ENCODE peak calls at places on chromosomes 5 and 9, in five cellular contexts. C is A549, Q is H1, I is IMR-90, H is K562. O is an unnamed sample.

GRCh38 chr5:133405275-133406034 is 206.9 kb downstream of the FSTL4 start:
- DNase-seq in C (no peak), Q (peak; percentile 28), I (no peak), H (no peak), O (no peak)

GRCh38 chr5:161709239-161709638 is 23.7 kb downstream of the GABRA6 start:
- DNase-seq in C (no peak), Q (no peak), I (no peak), H (no peak), O (no peak)

GRCh38 chr9:136363606-136364368 is at the start of gene DNLZ:
- DNase-seq in C (peak; percentile 87), Q (peak; percentile 92), I (peak; percentile 76), H (peak; percentile 93), O (peak; percentile 58)

GRCh38 chr5:66769839-66770617 is 173.8 kb downstream of the MAST4 start:
- DNase-seq in C (no peak), Q (peak; percentile 58), I (no peak), H (peak; percentile 23), O (peak; percentile 5)

GRCh38 chr5:35876454-35876853 is 19.8 kb downstream of the IL7R start:
- DNase-seq in C (no peak), Q (no peak), I (peak; percentile 32), H (no peak), O (no peak)

GRCh38 chr9:98067184-98067583 is 10.7 kb downstream of the NANS start:
- DNase-seq in C (no peak), Q (no peak), I (no peak), H (no peak), O (no peak)

GRCh38 chr5:137613554-137614265 is 114.6 kb upstream of the SPOCK1 start:
- DNase-seq in C (no peak), Q (no peak), I (peak; percentile 23), H (no peak), O (no peak)

GRCh38 chr9:19049872-19050636 is 827 bp downstream of the RRAGA start:
- DNase-seq in C (no peak), Q (no peak), I (peak; percentile 54), H (peak; percentile 20), O (no peak)

GRCh38 chr5:107331882-107332281 is 338.9 kb downstream of the EFNA5 start:
- DNase-seq in C (no peak), Q (no peak), I (no peak), H (no peak), O (no peak)

GRCh38 chr5:168860081-168860480 is 280.9 kb upstream of the PANK3 start:
- DNase-seq in C (no peak), Q (no peak), I (no peak), H (no peak), O (no peak)

GRCh38 chr9:98556511-98556910 is 152.2 kb downstream of the GABBR2 start:
- DNase-seq in C (no peak), Q (no peak), I (no peak), H (no peak), O (no peak)

GRCh38 chr9:28941856-28942255 is 1368.6 kb upstream of the C9orf72 start:
- DNase-seq in C (no peak), Q (no peak), I (no peak), H (no peak), O (no peak)

GRCh38 chr5:67996596-67996995 is 219.0 kb upstream of the PIK3R1 start:
- DNase-seq in C (no peak), Q (no peak), I (no peak), H (no peak), O (no peak)

GRCh38 chr9:13513262-13513661 is 233.8 kb upstream of the MPDZ start:
- DNase-seq in C (no peak), Q (no peak), I (no peak), H (no peak), O (no peak)

GRCh38 chr9:3936520-3937235 is 363.2 kb downstream of the GLIS3 start:
- DNase-seq in C (no peak), Q (no peak), I (peak; percentile 24), H (no peak), O (no peak)

GRCh38 chr5:43000198-43000840 is 39.8 kb downstream of the ANXA2R start:
- DNase-seq in C (no peak), Q (peak; percentile 76), I (peak; percentile 59), H (no peak), O (no peak)

GRCh38 chr5:128304121-128304520 is 220.6 kb downstream of the SLC12A2 start:
- DNase-seq in C (no peak), Q (no peak), I (peak; percentile 73), H (no peak), O (no peak)

GRCh38 chr9:101566904-101567724 is 27.7 kb downstream of the PPP3R2 start:
- DNase-seq in C (peak; percentile 36), Q (no peak), I (peak; percentile 68), H (peak; percentile 64), O (peak; percentile 48)

GRCh38 chr5:52693279-52693678 is 94.4 kb upstream of the ITGA1 start:
- DNase-seq in C (no peak), Q (no peak), I (peak; percentile 45), H (peak; percentile 10), O (peak; percentile 30)

GRCh38 chr5:150067405-150067960 is 18.9 kb downstream of the CSF1R start:
- DNase-seq in C (no peak), Q (no peak), I (no peak), H (no peak), O (no peak)

GRCh38 chr5:157516626-157517325 is 56.8 kb downstream of the NIPAL4 start:
- DNase-seq in C (peak; percentile 24), Q (no peak), I (peak; percentile 96), H (no peak), O (no peak)

GRCh38 chr9:35690447-35691324 is 961 bp upstream of the TPM2 start:
- DNase-seq in C (peak; percentile 71), Q (peak; percentile 84), I (peak; percentile 75), H (peak; percentile 78), O (no peak)

GRCh38 chr5:167970002-167970401 is 321.4 kb upstream of the WWC1 start:
- DNase-seq in C (no peak), Q (no peak), I (peak; percentile 26), H (no peak), O (no peak)

GRCh38 chr9:86822414-86822813 is 124.9 kb downstream of the GAS1 start:
- DNase-seq in C (no peak), Q (no peak), I (no peak), H (no peak), O (no peak)
- TF ChIP-seq MAFK in C (no peak), Q (no peak), I (no peak), H (no peak), O (no peak)

DNA sequence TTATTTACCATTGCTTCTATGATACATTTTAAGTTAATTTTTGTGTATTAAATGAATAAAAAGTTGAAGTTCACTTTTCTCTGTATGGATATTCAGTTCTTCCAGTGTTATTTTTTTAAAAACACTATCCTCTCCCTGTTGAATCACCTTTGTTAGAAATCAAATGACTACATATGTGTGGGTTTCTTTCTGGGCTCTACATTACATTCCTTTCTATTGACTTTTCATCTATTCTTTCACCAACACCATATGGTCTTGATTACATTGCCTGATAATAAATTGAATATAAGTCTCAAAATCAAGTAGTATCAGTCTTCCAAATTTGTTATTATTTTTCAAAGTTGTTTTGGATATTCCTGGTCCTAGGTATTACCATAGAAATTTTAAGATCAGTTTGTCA is 7.3 kb upstream of the RASEF start:
- DNase-seq in C (no peak), Q (no peak), I (peak; percentile 70), H (no peak), O (no peak)
- TF ChIP-seq MAFK in C (no peak), Q (no peak), I (no peak), H (no peak), O (no peak)

GRCh38 chr9:111661802-111662491 is 542 bp downstream of the GNG10 start:
- DNase-seq in C (peak; percentile 65), Q (peak; percentile 67), I (peak; percentile 13), H (peak; percentile 41), O (no peak)
- TF ChIP-seq MAFK in C (no peak), Q (no peak), I (no peak), H (no peak), O (no peak)

GRCh38 chr5:28190011-28190410 is 1151.6 kb upstream of the CDH9 start:
- DNase-seq in C (no peak), Q (no peak), I (no peak), H (no peak), O (no peak)
- TF ChIP-seq MAFK in C (no peak), Q (no peak), I (no peak), H (no peak), O (no peak)

DNA sequence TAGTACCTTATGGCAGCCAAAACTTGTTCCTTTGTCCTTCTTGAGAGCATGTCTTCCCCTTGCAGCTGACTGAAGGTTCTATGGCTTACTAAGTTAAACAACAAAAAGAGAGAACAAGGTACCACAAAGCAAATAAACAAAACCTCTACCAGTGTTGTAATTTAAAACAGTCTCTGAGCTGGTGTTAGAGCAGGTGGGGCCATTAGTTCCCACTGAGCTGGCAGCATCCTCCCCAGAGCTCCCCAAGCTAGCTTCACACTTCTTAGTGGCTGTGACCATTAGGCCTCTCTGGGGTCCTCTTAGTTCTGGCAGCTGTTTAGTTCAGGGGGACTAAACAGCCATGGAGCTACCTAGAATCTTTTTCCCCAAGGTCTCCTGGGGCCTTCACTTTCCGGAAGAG is 128.6 kb upstream of the ELL2 start:
- DNase-seq in C (no peak), Q (no peak), I (no peak), H (no peak), O (no peak)
- TF ChIP-seq MAFK in C (no peak), Q (no peak), I (no peak), H (no peak), O (no peak)

GRCh38 chr5:69512740-69513260 is 20.2 kb downstream of the OCLN start:
- DNase-seq in C (no peak), Q (no peak), I (peak; percentile 93), H (no peak), O (no peak)
- TF ChIP-seq MAFK in C (no peak), Q (no peak), I (no peak), H (no peak), O (no peak)

DNA sequence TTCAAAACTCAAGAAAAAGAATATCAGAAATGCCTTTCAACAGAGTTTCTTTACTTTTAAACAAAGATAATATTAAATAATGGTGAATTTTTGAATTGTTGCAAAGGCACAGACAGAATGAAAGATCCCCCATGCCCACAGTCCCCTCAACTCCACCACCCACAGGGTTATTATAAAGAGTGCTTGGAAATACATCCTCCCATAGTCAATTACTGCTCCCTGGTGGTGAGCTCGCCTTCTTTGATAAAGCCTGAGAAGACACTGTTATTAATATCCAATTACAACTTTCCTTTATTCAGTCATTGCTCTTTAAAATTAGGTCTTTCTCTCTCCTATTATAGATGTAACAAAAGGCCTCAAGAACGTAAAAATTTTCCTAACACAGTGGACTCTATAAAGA is 490.2 kb upstream of the RORB start:
- DNase-seq in C (no peak), Q (no peak), I (no peak), H (no peak), O (no peak)
- TF ChIP-seq MAFK in C (no peak), Q (no peak), I (no peak), H (no peak), O (no peak)

GRCh38 chr9:7139886-7140285 is 382.1 kb downstream of the KDM4C start:
- DNase-seq in C (no peak), Q (no peak), I (no peak), H (no peak), O (no peak)
- TF ChIP-seq MAFK in C (no peak), Q (no peak), I (no peak), H (no peak), O (no peak)